ENCODE peak calls at places on chromosomes 11 and 22, in eight cellular contexts. U is heart left ventricle, O is astrocyte, Q is left ventricle myocardium inferior, V is progenitor cell of endocrine pancreas, T is bronchial epithelial cell, H is lower lobe of right lung, I is left lung. A is an unnamed sample.

GRCh38 chr22:40415531-40416266 is 45.3 kb downstream of the SGSM3 start:
- DNase-seq in U (no peak), O (no peak), Q (no peak), V (no peak), T (no peak), H (peak), I (peak), A (no peak)

GRCh38 chr11:66309475-66309874 is 7.4 kb downstream of the CD248 start:
- DNase-seq in U (no peak), O (no peak), Q (no peak), V (no peak), T (no peak), H (no peak), I (no peak), A (no peak)

GRCh38 chr11:35856756-35857155 is 87.1 kb upstream of the LDLRAD3 start:
- DNase-seq in U (no peak), O (no peak), Q (no peak), V (no peak), T (no peak), H (no peak), I (no peak), A (no peak)

GRCh38 chr11:47415949-47416472 is 7.6 kb downstream of the SLC39A13 start:
- DNase-seq in U (peak), O (peak), Q (peak), V (no peak), T (peak), H (peak), I (peak), A (no peak)

GRCh38 chr11:70826541-70826943 is 425.8 kb downstream of the SHANK2 start:
- DNase-seq in U (no peak), O (no peak), Q (no peak), V (no peak), T (no peak), H (no peak), I (no peak), A (peak)

GRCh38 chr11:1342946-1343345 is 33.5 kb upstream of the TOLLIP start:
- DNase-seq in U (no peak), O (no peak), Q (no peak), V (no peak), T (no peak), H (no peak), I (no peak), A (no peak)

GRCh38 chr11:64260147-64260708 is 8.9 kb downstream of the PLCB3 start:
- DNase-seq in U (no peak), O (no peak), Q (no peak), V (no peak), T (no peak), H (no peak), I (no peak), A (no peak)

GRCh38 chr11:122617297-122617696 is 38.2 kb upstream of the UBASH3B start:
- DNase-seq in U (no peak), O (no peak), Q (no peak), V (no peak), T (peak), H (no peak), I (no peak), A (no peak)

GRCh38 chr11:19766206-19766605 is 53.6 kb downstream of the NAV2 start:
- DNase-seq in U (no peak), O (no peak), Q (no peak), V (no peak), T (no peak), H (no peak), I (no peak), A (peak)

GRCh38 chr11:120205596-120206161 is 5.2 kb upstream of the OAF start:
- DNase-seq in U (no peak), O (peak), Q (no peak), V (no peak), T (peak), H (no peak), I (no peak), A (no peak)

GRCh38 chr11:119488256-119488995 is 65.5 kb upstream of the THY1 start:
- DNase-seq in U (peak), O (no peak), Q (no peak), V (no peak), T (no peak), H (no peak), I (peak), A (no peak)

GRCh38 chr11:121503056-121503455 is 50.3 kb upstream of the SORL1-AS1 start:
- DNase-seq in U (no peak), O (no peak), Q (no peak), V (no peak), T (peak), H (no peak), I (no peak), A (no peak)

GRCh38 chr22:45680932-45681700 is 9.5 kb downstream of the ATXN10 start:
- DNase-seq in U (no peak), O (peak), Q (no peak), V (no peak), T (no peak), H (no peak), I (no peak), A (no peak)

GRCh38 chr11:85590848-85591483 is 36.2 kb downstream of the DLG2 start:
- DNase-seq in U (no peak), O (peak), Q (no peak), V (no peak), T (peak), H (no peak), I (no peak), A (no peak)

GRCh38 chr22:24550028-24550901 is 4.7 kb downstream of the GUCD1 start:
- DNase-seq in U (no peak), O (no peak), Q (peak), V (no peak), T (no peak), H (no peak), I (no peak), A (no peak)

GRCh38 chr11:72712168-72712721 is 38.0 kb upstream of the PDE2A start:
- DNase-seq in U (peak), O (peak), Q (peak), V (no peak), T (no peak), H (peak), I (peak), A (no peak)

GRCh38 chr22:35548762-35549106 is 8.1 kb downstream of the RASD2 start:
- DNase-seq in U (no peak), O (no peak), Q (no peak), V (no peak), T (no peak), H (no peak), I (no peak), A (no peak)
- TF ChIP-seq CTCF in U (no peak), O (no peak), Q (no peak), V (peak), T (no peak), H (no peak), I (no peak), A (no peak)

GRCh38 chr22:39183991-39184585 is 31.6 kb upstream of the CBX7 start:
- DNase-seq in U (no peak), O (peak), Q (no peak), V (no peak), T (no peak), H (peak), I (no peak), A (no peak)

GRCh38 chr22:39188809-39189208 is 36.3 kb upstream of the CBX7 start:
- DNase-seq in U (no peak), O (no peak), Q (no peak), V (no peak), T (no peak), H (peak), I (no peak), A (no peak)

GRCh38 chr22:39182478-39183030 is 30.1 kb upstream of the CBX7 start:
- DNase-seq in U (no peak), O (peak), Q (no peak), V (no peak), T (no peak), H (peak), I (no peak), A (no peak)

GRCh38 chr22:39184586-39185577 is 32.4 kb upstream of the CBX7 start:
- DNase-seq in U (no peak), O (peak), Q (no peak), V (no peak), T (no peak), H (peak), I (no peak), A (no peak)

DNA sequence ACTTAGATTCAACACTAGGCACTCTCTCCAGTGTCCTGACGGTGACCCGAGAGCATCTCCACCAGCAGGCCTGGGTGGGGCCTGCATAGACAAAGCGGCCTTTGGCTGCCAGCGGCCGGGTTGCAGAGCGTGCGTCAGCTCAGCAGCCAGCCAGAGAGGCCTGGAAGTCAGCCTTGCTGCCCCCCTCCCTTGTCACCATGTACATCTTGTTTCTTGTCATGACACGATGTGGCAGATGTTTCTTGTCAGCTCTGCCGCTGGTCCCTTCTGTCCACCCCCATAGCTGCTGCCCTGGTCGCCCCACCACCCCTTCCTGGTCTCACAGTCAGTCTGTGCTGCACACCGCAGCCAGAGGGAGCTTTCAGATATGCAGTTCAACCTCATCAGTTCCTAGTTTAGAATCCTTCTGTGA is 33.1 kb upstream of the CBX7 start:
- DNase-seq in U (peak), O (no peak), Q (peak), V (no peak), T (no peak), H (peak), I (no peak), A (no peak)
- TF ChIP-seq CTCF in U (peak), O (no peak), Q (peak), V (no peak), T (no peak), H (peak), I (no peak), A (no peak)

DNA sequence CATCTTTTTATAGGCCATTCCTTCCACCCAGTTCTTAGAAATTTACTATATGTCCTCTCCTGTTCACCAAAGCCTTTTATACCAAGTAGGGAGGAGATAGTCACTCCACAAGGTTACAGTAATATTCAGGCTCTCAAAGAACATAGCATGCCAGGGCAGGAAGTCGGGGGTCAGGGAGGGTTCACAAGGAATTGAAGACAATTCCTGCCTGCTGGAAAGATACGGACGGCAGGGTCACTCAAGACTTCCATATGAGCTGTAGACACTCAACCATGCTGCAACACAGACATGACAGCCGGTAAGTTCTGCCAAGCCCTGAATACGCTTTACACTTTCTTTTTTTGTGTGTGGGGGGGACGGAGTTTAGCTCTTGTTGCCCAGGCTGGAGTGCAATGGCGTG is 700 bp downstream of the C22orf31 start:
- DNase-seq in U (no peak), O (no peak), Q (no peak), V (no peak), T (no peak), H (no peak), I (no peak), A (no peak)
- TF ChIP-seq CTCF in U (no peak), O (no peak), Q (no peak), V (no peak), T (no peak), H (no peak), I (no peak), A (no peak)

GRCh38 chr11:12052676-12053605 is 44.5 kb upstream of the DKK3 start:
- DNase-seq in U (no peak), O (no peak), Q (no peak), V (no peak), T (no peak), H (no peak), I (no peak), A (no peak)
- TF ChIP-seq CTCF in U (no peak), O (no peak), Q (no peak), V (peak), T (no peak), H (no peak), I (no peak), A (no peak)

DNA sequence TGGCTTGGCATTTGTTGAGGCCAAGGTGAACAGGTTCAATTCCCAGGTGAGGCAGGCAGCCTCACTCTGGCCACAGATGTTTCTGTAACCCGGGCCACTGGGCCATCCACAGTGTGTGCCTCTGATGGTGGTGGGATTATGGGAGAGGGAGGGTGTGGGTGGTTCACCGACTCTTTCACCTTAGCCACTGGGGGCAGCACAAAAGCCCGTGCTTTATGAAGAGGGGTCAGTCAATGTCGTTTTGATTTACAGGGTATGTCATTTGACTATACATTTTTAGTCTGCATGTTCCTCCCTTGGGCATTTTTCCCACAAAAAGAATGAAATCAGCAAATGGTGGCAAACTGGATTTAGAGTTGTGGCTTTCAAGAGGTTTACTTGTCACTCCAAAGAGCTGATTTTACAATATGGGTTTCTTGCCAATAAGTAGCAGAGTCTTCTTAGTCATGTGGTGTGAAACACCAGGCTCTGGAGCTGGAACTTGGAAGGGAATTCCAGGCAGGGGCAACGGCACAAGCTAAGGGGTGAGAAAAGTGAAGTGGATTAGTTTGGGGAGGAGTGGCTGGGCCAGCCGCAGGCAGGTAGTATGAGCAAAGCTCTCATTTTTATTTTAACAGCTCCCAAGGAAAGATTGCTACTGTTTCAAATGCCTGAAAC is 217.8 kb upstream of the ZBED5 start:
- DNase-seq in U (no peak), O (no peak), Q (no peak), V (no peak), T (no peak), H (no peak), I (peak), A (no peak)
- TF ChIP-seq CTCF in U (no peak), O (no peak), Q (no peak), V (no peak), T (no peak), H (no peak), I (no peak), A (no peak)

GRCh38 chr11:75773595-75774353 is 5.2 kb downstream of the DGAT2 start:
- DNase-seq in U (no peak), O (no peak), Q (no peak), V (no peak), T (peak), H (peak), I (no peak), A (no peak)
- TF ChIP-seq CTCF in U (no peak), O (no peak), Q (no peak), V (no peak), T (no peak), H (no peak), I (no peak), A (no peak)

GRCh38 chr11:68353669-68354068 is 41.3 kb downstream of the LRP5 start:
- DNase-seq in U (no peak), O (no peak), Q (no peak), V (no peak), T (no peak), H (peak), I (no peak), A (no peak)

GRCh38 chr11:68353118-68353517 is 40.7 kb downstream of the LRP5 start:
- DNase-seq in U (no peak), O (no peak), Q (no peak), V (no peak), T (no peak), H (no peak), I (no peak), A (no peak)

GRCh38 chr11:68352591-68352990 is 40.2 kb downstream of the LRP5 start:
- DNase-seq in U (no peak), O (no peak), Q (no peak), V (no peak), T (no peak), H (no peak), I (no peak), A (no peak)

GRCh38 chr11:68350759-68351449 is 38.5 kb downstream of the LRP5 start:
- DNase-seq in U (no peak), O (no peak), Q (no peak), V (no peak), T (no peak), H (peak), I (no peak), A (no peak)

DNA sequence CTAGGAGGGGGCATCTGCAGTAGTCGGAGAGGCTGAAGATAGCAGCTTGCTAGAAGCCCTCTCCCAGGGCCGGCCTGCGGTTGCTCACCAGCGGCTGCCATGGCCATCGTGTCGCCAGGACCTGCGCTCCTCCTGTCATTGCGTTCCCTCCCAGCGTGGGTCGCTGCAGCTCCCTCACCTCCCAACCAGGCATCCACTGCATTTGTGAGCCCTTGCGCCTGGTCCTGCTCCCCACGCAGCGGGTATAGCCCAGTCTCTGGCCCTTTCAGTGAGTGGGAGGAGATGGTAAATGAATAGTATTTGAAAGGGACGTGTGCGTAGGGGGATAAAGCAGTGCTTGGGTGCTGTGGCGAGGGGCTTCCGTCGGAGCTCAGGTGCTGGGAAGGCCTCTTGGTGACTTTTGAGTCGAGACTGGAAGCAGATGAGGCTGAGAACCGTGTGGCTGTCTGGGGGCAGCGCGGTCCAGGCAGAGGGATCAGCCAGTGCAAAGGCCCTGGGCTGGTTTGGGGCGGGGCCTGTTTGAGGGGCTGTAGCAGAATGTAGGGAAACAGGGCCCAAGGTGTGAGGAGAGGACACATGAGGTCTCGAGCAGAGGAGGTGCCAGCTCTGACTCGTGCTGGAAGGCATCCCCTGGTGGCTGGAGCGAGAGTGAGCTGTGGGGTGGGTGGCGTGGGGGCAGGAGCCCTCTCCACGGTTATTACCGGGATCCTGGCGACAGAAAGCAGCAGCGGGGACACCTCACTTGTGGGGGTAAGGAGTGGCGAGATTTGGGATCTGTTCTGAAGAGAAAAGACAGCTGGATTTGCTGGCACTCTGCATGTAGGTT is 39.3 kb downstream of the LRP5 start:
- DNase-seq in U (no peak), O (no peak), Q (no peak), V (no peak), T (no peak), H (peak), I (no peak), A (no peak)
- TF ChIP-seq CTCF in U (no peak), O (no peak), Q (no peak), V (no peak), T (no peak), H (no peak), I (no peak), A (no peak)

DNA sequence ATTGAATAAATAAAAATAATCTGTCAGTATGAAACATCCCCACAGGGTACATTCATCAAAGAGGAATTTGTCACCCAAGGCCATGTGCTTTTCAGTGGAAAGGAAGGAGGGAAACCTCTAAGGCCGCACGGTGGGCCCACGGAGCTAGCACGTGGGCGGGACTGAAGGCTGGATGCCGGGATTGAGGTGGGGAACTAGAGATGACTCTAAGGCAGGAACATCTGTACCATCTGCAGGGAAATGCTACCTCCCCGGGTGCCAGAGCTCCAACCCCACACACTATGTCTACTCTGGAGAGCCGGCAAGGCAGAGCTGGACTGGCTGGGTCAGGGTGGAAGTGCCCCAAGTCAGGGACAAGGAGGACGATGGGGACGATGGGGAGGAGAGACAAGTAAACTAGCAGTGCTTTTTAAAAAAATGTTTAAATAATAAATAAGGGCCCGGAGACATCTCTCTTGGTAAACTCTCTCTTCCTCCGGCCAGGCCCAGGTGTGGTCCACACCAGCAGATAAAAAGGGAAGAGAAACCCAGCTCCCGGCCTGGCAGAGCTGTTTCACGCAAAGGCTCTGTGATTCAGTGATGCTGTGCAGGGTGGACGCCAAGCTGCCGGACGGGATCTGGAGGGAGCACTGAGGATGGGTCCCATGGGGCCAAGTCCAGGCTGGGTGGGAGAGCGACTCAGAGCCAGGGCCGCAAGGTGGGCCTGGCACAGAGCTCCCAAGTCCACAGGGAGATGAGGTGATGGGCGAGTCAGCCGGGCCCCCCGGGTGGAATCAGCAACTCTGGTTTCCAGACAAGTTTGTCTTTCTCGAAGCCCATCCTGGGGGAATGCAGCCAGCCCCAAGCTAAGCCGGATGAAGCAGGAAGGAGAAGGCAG is 5.8 kb downstream of the LIF start:
- DNase-seq in U (no peak), O (no peak), Q (no peak), V (no peak), T (no peak), H (no peak), I (no peak), A (no peak)
- TF ChIP-seq CTCF in U (no peak), O (no peak), Q (no peak), V (no peak), T (no peak), H (no peak), I (no peak), A (no peak)

A was measured in nephron progenitor cell.